ENCODE peak calls at places on chromosomes 1 and 21, in ten cellular contexts. C, L, R, M, H, T, X, W, Z and S are unnamed samples.

GRCh38 chr21:21897275-21897883 is 899.2 kb downstream of the NCAM2 start:
- DNase-seq in C (no peak), L (no peak), R (no peak), M (no peak), H (no peak), T (no peak), X (no peak), W (no peak), Z (no peak), S (no peak)

GRCh38 chr21:45873866-45874265 is 107.7 kb upstream of the COL6A1 start:
- DNase-seq in C (no peak), L (peak; percentile 43), R (peak; percentile 31), M (no peak), H (no peak), T (peak; percentile 70), X (no peak), W (no peak), Z (no peak), S (no peak)

GRCh38 chr21:41359289-41359688 is 2.5 kb upstream of the MX2 start:
- DNase-seq in C (no peak), L (no peak), R (no peak), M (no peak), H (no peak), T (no peak), X (no peak), W (no peak), Z (no peak), S (no peak)

GRCh38 chr21:41254090-41254700 is 62.4 kb upstream of the FAM3B start:
- DNase-seq in C (no peak), L (no peak), R (no peak), M (no peak), H (no peak), T (no peak), X (no peak), W (no peak), Z (no peak), S (no peak)

GRCh38 chr1:53362270-53362669 is 34.4 kb upstream of the LRP8 start:
- DNase-seq in C (no peak), L (no peak), R (peak; percentile 2), M (no peak), H (no peak), T (peak; percentile 29), X (peak; percentile 26), W (no peak), Z (no peak), S (no peak)

GRCh38 chr1:230772457-230773395 is 25.5 kb downstream of the CAPN9 start:
- DNase-seq in C (peak; percentile 72), L (no peak), R (no peak), M (peak; percentile 56), H (no peak), T (no peak), X (no peak), W (no peak), Z (peak; percentile 36), S (no peak)

GRCh38 chr1:14915356-14916054 is 238.0 kb upstream of the TMEM51 start:
- DNase-seq in C (peak; percentile 60), L (no peak), R (no peak), M (peak; percentile 39), H (peak; percentile 49), T (no peak), X (peak; percentile 54), W (no peak), Z (peak; percentile 66), S (no peak)

GRCh38 chr1:211613108-211613947 is 34.4 kb upstream of the SLC30A1 start:
- DNase-seq in C (peak; percentile 96), L (peak; percentile 95), R (peak; percentile 95), M (peak; percentile 55), H (peak; percentile 52), T (peak; percentile 92), X (no peak), W (no peak), Z (peak; percentile 60), S (no peak)

GRCh38 chr1:8303141-8303540 is 14.8 kb upstream of the SLC45A1 start:
- DNase-seq in C (peak; percentile 46), L (no peak), R (no peak), M (no peak), H (no peak), T (no peak), X (no peak), W (no peak), Z (no peak), S (no peak)

GRCh38 chr1:165903672-165904071 is 76.3 kb downstream of the UCK2 start:
- DNase-seq in C (peak; percentile 59), L (no peak), R (no peak), M (no peak), H (no peak), T (no peak), X (no peak), W (no peak), Z (no peak), S (no peak)

GRCh38 chr21:36966846-36967657 is 583 bp upstream of the HLCS start:
- DNase-seq in C (peak; percentile 37), L (no peak), R (no peak), M (no peak), H (peak; percentile 43), T (no peak), X (no peak), W (no peak), Z (peak; percentile 40), S (no peak)

GRCh38 chr21:42337830-42338729 is 12.7 kb downstream of the TFF2 start:
- DNase-seq in C (peak; percentile 17), L (peak; percentile 75), R (peak; percentile 65), M (peak; percentile 70), H (peak; percentile 46), T (no peak), X (peak; percentile 64), W (peak; percentile 67), Z (peak; percentile 49), S (no peak)

GRCh38 chr1:42684139-42684538 is 1.9 kb downstream of the YBX1 start:
- DNase-seq in C (peak; percentile 36), L (no peak), R (no peak), M (peak; percentile 20), H (no peak), T (no peak), X (no peak), W (no peak), Z (no peak), S (no peak)

DNA sequence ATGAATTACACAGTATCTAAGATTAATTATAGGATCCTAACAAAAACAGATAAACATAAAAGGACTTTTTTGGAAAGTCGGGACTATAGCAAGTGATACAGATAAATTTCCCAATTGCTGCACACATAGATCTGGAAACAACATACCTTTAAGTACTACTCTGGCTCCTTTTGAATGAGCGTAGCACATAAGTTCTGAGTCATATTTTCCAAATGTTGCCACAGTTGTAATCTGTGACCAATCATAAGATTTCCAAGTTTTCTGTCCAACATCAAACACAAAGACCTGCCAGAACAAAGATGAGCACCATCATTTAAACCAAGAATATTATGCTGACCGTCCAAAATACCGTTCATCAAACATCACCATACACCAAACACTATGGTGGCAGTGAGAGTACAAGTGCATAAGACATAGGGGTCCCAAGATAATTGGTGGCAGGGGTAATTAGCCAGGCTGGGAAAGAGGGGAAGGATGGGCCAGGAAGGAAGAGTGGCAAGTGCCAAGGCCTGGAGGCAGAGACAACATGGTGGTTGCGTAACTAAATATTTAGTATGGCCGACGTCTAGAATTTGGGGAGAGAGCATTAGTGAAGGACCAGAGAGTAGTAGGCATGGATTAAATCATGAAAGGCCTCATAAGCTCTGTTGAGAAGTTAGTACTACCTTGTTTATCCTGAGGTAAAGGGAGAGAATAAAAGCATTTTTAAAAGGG is 3.6 kb downstream of the CTBS start:
- DNase-seq in C (peak; percentile 6), L (no peak), R (no peak), M (no peak), H (no peak), T (no peak), X (no peak), W (no peak), Z (no peak), S (no peak)
- H3K4me3 ChIP-seq in C (no peak overlapping the region), L (no peak overlapping the region), R (no peak overlapping the region), M (no peak overlapping the region), H (no peak overlapping the region), T (no peak overlapping the region), X (no peak overlapping the region), W (no peak overlapping the region), Z (no peak overlapping the region), S (no peak overlapping the region)

DNA sequence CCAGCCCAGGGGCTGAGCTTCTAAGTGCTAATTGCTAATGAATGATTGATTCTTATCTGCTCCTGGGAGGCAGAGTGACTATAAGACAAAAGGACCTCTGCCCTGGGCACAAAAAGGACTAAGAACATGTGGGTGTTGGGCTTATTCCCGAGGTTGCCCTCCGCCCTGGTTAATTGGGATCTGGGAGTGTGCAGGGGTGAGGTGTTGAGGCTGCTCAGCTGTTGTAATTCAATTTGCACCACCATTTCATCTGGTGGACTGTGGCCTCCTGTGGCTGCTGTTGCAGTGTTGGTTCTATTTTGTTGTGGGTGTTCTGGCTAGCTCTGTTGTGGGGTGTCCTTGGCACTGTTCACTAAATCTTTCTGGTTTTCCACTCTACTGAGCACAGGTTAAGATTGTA is 13.3 kb downstream of the KNCN start:
- DNase-seq in C (no peak), L (no peak), R (no peak), M (no peak), H (no peak), T (no peak), X (no peak), W (no peak), Z (no peak), S (no peak)
- H3K27me3 ChIP-seq in C (peaks cover 92% of the 10 kb centered on the region), L (peaks cover 4% of the 10 kb centered on the region), R (no peaks in the 10 kb centered on the region), M (peaks cover 44% of the 10 kb centered on the region), H (no peaks in the 10 kb centered on the region), T (peaks cover 9% of the 10 kb centered on the region), X (peaks cover 4% of the 10 kb centered on the region), W (no peaks in the 10 kb centered on the region), Z (no peaks in the 10 kb centered on the region), S (no peaks in the 10 kb centered on the region)

GRCh38 chr1:40661678-40662077 is 3.8 kb downstream of the RIMS3 start:
- DNase-seq in C (no peak), L (no peak), R (no peak), M (no peak), H (no peak), T (no peak), X (no peak), W (no peak), Z (no peak), S (no peak)

GRCh38 chr1:40659649-40659947 is 5.9 kb downstream of the RIMS3 start:
- DNase-seq in C (no peak), L (no peak), R (no peak), M (peak; percentile 43), H (no peak), T (no peak), X (no peak), W (no peak), Z (no peak), S (no peak)

GRCh38 chr1:40662151-40662550 is 3.3 kb downstream of the RIMS3 start:
- DNase-seq in C (no peak), L (no peak), R (no peak), M (no peak), H (no peak), T (no peak), X (no peak), W (no peak), Z (no peak), S (no peak)

GRCh38 chr1:40657046-40657445 is 8.4 kb downstream of the RIMS3 start:
- DNase-seq in C (no peak), L (no peak), R (no peak), M (no peak), H (no peak), T (no peak), X (no peak), W (no peak), Z (no peak), S (no peak)

GRCh38 chr1:40658895-40659648 is 6.4 kb downstream of the RIMS3 start:
- DNase-seq in C (no peak), L (no peak), R (no peak), M (no peak), H (no peak), T (no peak), X (no peak), W (no peak), Z (no peak), S (no peak)
- H3K4me3 ChIP-seq in C (no peak overlapping the region), L (no peak overlapping the region), R (no peak overlapping the region), M (no peak overlapping the region), H (no peak overlapping the region), T (no peak overlapping the region), X (no peak overlapping the region), W (no peak overlapping the region), Z (no peak overlapping the region), S (no peak overlapping the region)

GRCh38 chr1:153922838-153923652 is at the start of gene GATAD2B:
- DNase-seq in C (peak; percentile 100), L (peak; percentile 100), R (peak; percentile 100), M (peak; percentile 99), H (peak; percentile 100), T (peak; percentile 100), X (peak; percentile 100), W (peak; percentile 99), Z (peak; percentile 99), S (peak; percentile 98)
- H3K27me3 ChIP-seq in C (no peaks in the 10 kb centered on the region), L (no peaks in the 10 kb centered on the region), R (no peaks in the 10 kb centered on the region), M (no peaks in the 10 kb centered on the region), H (no peaks in the 10 kb centered on the region), T (no peaks in the 10 kb centered on the region), X (no peaks in the 10 kb centered on the region), W (no peaks in the 10 kb centered on the region), Z (no peaks in the 10 kb centered on the region), S (no peaks in the 10 kb centered on the region)